ENCODE peak calls at places on chromosomes 11 and 22, in five cellular contexts. P is H1, C is adrenal gland, G is suprapubic skin, K is thyroid gland. S is an unnamed sample.

GRCh38 chr11:117440258-117440657 is 112.6 kb downstream of the CEP164 start:
- DNase-seq in P (no peak), C (no peak), G (no peak), K (no peak), S (no peak)

GRCh38 chr11:63813563-63814382 is 517 bp downstream of the SPINDOC start:
- DNase-seq in P (peak), C (peak), G (no peak), K (peak), S (no peak)

GRCh38 chr22:25563757-25564319 is 637 bp upstream of the GRK3 start:
- DNase-seq in P (no peak), C (peak), G (no peak), K (peak), S (no peak)

GRCh38 chr11:108278546-108278945 is 55.7 kb downstream of the ATM start:
- DNase-seq in P (no peak), C (no peak), G (no peak), K (no peak), S (no peak)

GRCh38 chr11:68998390-68998911 is 14.6 kb downstream of the MRGPRF start:
- DNase-seq in P (no peak), C (no peak), G (peak), K (no peak), S (no peak)

GRCh38 chr22:48940266-48940987 is 887.2 kb downstream of the BRD1 start:
- DNase-seq in P (peak), C (no peak), G (peak), K (no peak), S (no peak)

GRCh38 chr11:31875861-31876625 is 64.9 kb upstream of the PAX6 start:
- DNase-seq in P (no peak), C (no peak), G (no peak), K (no peak), S (no peak)

GRCh38 chr11:111500481-111500880 is 11.7 kb downstream of the BTG4 start:
- DNase-seq in P (no peak), C (no peak), G (no peak), K (no peak), S (no peak)

GRCh38 chr11:69511358-69512015 is 30.0 kb downstream of the LINC01488 start:
- DNase-seq in P (no peak), C (no peak), G (no peak), K (no peak), S (no peak)

GRCh38 chr11:36354221-36355003 is 58.3 kb downstream of the PRR5L start:
- DNase-seq in P (no peak), C (no peak), G (no peak), K (no peak), S (no peak)

GRCh38 chr11:122882809-122883681 is 486 bp downstream of the JHY start:
- DNase-seq in P (peak), C (peak), G (peak), K (peak), S (no peak)

GRCh38 chr11:17852246-17852645 is 117.7 kb downstream of the KCNC1 start:
- DNase-seq in P (no peak), C (no peak), G (no peak), K (no peak), S (no peak)

GRCh38 chr11:726278-726915 is 20.4 kb downstream of the EPS8L2 start:
- DNase-seq in P (peak), C (no peak), G (peak), K (peak), S (no peak)

GRCh38 chr11:60363542-60364525 is 14.5 kb upstream of the MS4A7 start:
- DNase-seq in P (peak), C (peak), G (no peak), K (peak), S (no peak)

GRCh38 chr11:76604652-76605241 is 65.8 kb downstream of the LRRC32 start:
- DNase-seq in P (no peak), C (peak), G (peak), K (no peak), S (no peak)

GRCh38 chr11:76607431-76607830 is 63.1 kb downstream of the LRRC32 start:
- DNase-seq in P (no peak), C (no peak), G (no peak), K (no peak), S (no peak)

GRCh38 chr11:76605338-76606074 is 65.0 kb downstream of the LRRC32 start:
- DNase-seq in P (no peak), C (no peak), G (peak), K (no peak), S (no peak)

GRCh38 chr11:76604081-76604601 is 66.4 kb downstream of the LRRC32 start:
- DNase-seq in P (peak), C (no peak), G (peak), K (no peak), S (no peak)

DNA sequence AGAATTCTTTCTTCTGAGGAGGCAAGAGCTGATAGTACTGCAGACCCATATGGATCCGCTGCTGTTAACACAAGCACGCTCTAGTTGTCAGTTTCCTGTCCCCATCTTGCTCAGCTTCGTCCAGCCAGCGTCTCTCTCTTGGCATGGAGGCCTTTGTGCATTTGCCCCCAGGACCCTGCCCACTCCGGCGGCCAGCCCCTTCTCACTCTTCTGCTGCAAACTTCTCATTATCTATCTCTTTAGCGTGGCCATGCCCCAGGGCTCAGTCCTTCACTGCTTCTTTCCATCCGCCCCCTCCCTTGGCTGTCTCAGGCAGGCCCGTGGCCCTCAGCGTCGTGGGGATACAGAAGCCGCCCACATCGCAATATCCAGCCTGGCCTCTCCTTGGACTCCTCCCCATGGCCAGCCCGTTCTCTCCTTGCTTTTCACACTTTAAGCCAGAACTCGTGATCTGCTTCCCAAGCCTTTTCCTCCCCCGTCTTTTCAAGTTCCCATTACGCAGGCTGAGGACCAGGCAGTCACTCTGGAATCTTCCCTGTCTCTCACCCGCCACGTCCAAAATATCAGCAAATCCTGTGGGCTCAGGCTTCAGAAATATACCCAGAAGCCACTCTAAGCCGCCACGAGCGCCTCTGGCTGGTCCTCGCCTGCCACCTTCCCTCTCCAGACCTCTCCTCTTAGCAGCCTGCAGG is 64.3 kb downstream of the LRRC32 start:
- DNase-seq in P (peak), C (no peak), G (peak), K (no peak), S (no peak)
- H3K4me3 ChIP-seq in P (no peak), C (no peak), G (no peak), K (no peak), S (no peak)

GRCh38 chr22:42553475-42554361 is at the start of gene SERHL2:
- DNase-seq in P (peak), C (peak), G (peak), K (peak), S (no peak)
- TF ChIP-seq POLR2A in P (peak), C (peak), G (no peak), K (peak), S (peak)

GRCh38 chr22:17880020-17880419 is 105.8 kb upstream of the BID start:
- DNase-seq in P (no peak), C (no peak), G (no peak), K (no peak), S (no peak)

GRCh38 chr22:17878970-17879369 is 104.7 kb upstream of the BID start:
- DNase-seq in P (no peak), C (no peak), G (no peak), K (no peak), S (no peak)

GRCh38 chr22:17880468-17880867 is 106.2 kb upstream of the BID start:
- DNase-seq in P (no peak), C (no peak), G (no peak), K (no peak), S (no peak)

GRCh38 chr22:17875631-17876030 is 101.4 kb upstream of the BID start:
- DNase-seq in P (no peak), C (no peak), G (no peak), K (no peak), S (no peak)

DNA sequence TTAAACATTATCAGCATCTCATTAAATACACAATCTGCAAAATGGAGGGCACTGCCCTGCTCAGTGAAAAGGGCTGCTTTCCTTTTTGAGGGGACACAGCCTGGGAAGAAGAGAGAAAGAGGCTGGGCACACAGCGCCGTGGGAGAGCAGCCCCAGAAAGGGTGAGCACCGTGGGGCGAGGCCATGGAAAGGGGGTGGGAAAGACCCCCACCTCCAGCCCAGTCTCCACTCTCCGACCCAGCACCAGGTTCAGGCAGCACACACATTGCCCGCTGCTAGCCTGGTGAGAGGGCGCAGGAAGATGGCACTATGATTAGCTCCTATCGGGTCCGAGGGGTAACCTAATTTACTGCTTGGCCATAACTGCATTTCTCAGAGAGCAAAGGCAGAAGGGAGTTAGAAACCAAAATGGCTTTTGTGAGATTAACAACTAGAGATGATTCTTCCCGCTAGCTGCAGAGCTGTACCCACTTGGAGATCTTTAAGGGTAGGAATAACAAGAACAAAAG is 104.0 kb upstream of the BID start:
- DNase-seq in P (no peak), C (no peak), G (no peak), K (no peak), S (no peak)
- TF ChIP-seq CTCF in P (no peak), C (no peak), G (no peak), K (no peak), S (no peak)

GRCh38 chr11:95135880-95136279 is 46.2 kb downstream of the ENDOD1 start:
- DNase-seq in P (no peak), C (no peak), G (no peak), K (no peak), S (no peak)
- H3K4me3 ChIP-seq in P (no peak), C (no peak), G (no peak), K (no peak), S (no peak)

GRCh38 chr11:119729581-119730346 is 764 bp upstream of the NECTIN1 start:
- DNase-seq in P (peak), C (peak), G (peak), K (peak), S (no peak)
- TF ChIP-seq POLR2A in P (no peak), C (no peak), G (no peak), K (no peak), S (no peak)

GRCh38 chr11:14905104-14906033 is 13.3 kb upstream of the CYP2R1 start:
- DNase-seq in P (peak), C (peak), G (peak), K (peak), S (peak)
- TF ChIP-seq CTCF in P (peak), C (peak), G (no peak), K (no peak), S (peak)

DNA sequence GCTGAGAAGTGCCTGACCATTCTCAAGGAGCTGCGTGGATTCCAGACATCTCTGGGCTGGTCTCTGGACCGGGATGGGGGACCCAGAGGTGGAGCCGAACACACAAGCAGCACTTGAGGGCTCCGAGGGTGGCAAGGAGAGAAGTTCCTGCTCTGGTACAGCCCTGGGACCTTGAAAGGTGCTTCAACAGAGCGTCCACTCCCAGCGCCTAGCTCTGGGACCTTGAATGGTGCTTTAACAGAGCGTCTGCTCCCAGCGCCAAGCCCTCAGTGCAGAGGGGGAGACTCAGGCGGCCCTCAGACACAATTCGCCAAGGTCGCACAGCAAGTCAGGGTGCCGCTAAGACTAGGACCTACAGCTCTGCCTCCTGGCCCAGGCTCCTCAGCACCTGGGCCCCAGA is 10.6 kb upstream of the NPAS4 start:
- DNase-seq in P (no peak), C (no peak), G (no peak), K (no peak), S (no peak)
- H3K4me3 ChIP-seq in P (no peak), C (no peak), G (no peak), K (no peak), S (no peak)